ENCODE peak calls at places on chromosomes 4 and X, in four cellular contexts. A is heart left ventricle, Y is left ventricle myocardium inferior, W is heart right ventricle. E is an unnamed sample.

GRCh38 chrX:133254666-133255065 is 36.5 kb upstream of the TFDP3 start:
- DNase-seq in W (no peak), Y (no peak), A (no peak), E (no peak)

GRCh38 chrX:136162827-136163427 is 15.6 kb downstream of the FHL1 start:
- DNase-seq in Y (peak), A (peak), W (peak), E (no peak)

GRCh38 chr4:1206299-1207156 is 34.1 kb upstream of the SPON2 start:
- DNase-seq in Y (no peak), W (no peak), A (peak), E (no peak)

GRCh38 chr4:139015948-139016451 is 419 bp downstream of the NOCT start:
- DNase-seq in A (peak), Y (peak), W (peak), E (no peak)

GRCh38 chr4:88522702-88523324 is 763 bp downstream of the PYURF start:
- DNase-seq in A (peak), Y (peak), W (no peak), E (no peak)

GRCh38 chr4:145804134-145804533 is 124.2 kb downstream of the C4orf51 start:
- DNase-seq in A (no peak), Y (no peak), W (peak), E (peak)

GRCh38 chrX:44705817-44706551 is 137.8 kb upstream of the DUSP21 start:
- DNase-seq in Y (no peak), W (no peak), A (no peak), E (peak)

GRCh38 chr4:176653406-176654220 is 139.1 kb downstream of the VEGFC start:
- DNase-seq in W (no peak), Y (no peak), A (no peak), E (no peak)

GRCh38 chr4:147311956-147312355 is 168.9 kb upstream of the EDNRA start:
- DNase-seq in A (no peak), Y (no peak), W (no peak), E (no peak)

GRCh38 chr4:76950052-76950845 is 697 bp downstream of the SEPTIN11 start:
- DNase-seq in Y (peak), W (peak), A (peak), E (peak)

GRCh38 chrX:68842781-68843581 is 14.2 kb downstream of the EFNB1 start:
- DNase-seq in Y (peak), A (no peak), W (no peak), E (no peak)

GRCh38 chr4:149719806-149720205 is 95.8 kb downstream of the IQCM start:
- DNase-seq in W (no peak), Y (no peak), A (no peak), E (no peak)
- H3K4me3 ChIP-seq in W (no peak), Y (no peak), A (no peak), E (no peak)

GRCh38 chr4:168787334-168787733 is 222.7 kb downstream of the CBR4 start:
- DNase-seq in A (no peak), Y (no peak), W (no peak), E (no peak)
- H3K4me3 ChIP-seq in A (no peak), Y (no peak), W (no peak), E (no peak)

GRCh38 chr4:36260714-36261113 is 16.4 kb upstream of the ARAP2 start:
- DNase-seq in A (no peak), Y (no peak), W (no peak), E (no peak)

GRCh38 chr4:36269533-36269932 is 11.9 kb upstream of the DTHD1 start:
- DNase-seq in Y (no peak), W (no peak), A (no peak), E (no peak)

GRCh38 chr4:36269116-36269515 is 12.3 kb upstream of the DTHD1 start:
- DNase-seq in W (no peak), Y (no peak), A (no peak), E (no peak)

GRCh38 chr4:36267491-36268254 is 13.7 kb upstream of the DTHD1 start:
- DNase-seq in A (no peak), W (no peak), Y (no peak), E (no peak)

GRCh38 chr4:36264205-36264826 is 17.1 kb upstream of the DTHD1 start:
- DNase-seq in A (no peak), W (no peak), Y (no peak), E (no peak)
- H3K4me3 ChIP-seq in A (no peak), W (no peak), Y (no peak), E (no peak)

GRCh38 chrX:153494541-153495361 is at the start of gene BGN:
- DNase-seq in Y (peak), W (peak), A (peak), E (no peak)
- H3K4me3 ChIP-seq in Y (peak), W (peak), A (peak), E (no peak)

DNA sequence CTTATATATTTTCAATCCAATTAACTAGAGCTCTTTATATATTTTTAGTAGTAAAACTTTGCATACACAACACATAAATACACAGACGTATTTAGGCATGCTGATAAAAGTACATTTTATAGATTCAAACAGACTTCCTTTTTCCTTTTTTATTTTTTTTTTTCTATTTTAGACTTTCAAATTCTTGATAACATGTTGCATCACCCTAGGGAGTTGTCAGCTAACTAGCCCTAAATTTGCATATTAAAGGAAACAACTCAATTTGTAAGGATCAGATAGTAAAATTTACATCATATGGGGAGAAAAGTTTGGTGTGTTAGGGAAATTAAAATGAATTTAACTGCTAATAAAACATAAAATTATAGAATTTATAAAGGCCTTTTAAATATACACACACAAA is 47.4 kb upstream of the APOOL start:
- DNase-seq in Y (no peak), W (no peak), A (no peak), E (no peak)
- H3K4me3 ChIP-seq in Y (no peak), W (no peak), A (no peak), E (no peak)

DNA sequence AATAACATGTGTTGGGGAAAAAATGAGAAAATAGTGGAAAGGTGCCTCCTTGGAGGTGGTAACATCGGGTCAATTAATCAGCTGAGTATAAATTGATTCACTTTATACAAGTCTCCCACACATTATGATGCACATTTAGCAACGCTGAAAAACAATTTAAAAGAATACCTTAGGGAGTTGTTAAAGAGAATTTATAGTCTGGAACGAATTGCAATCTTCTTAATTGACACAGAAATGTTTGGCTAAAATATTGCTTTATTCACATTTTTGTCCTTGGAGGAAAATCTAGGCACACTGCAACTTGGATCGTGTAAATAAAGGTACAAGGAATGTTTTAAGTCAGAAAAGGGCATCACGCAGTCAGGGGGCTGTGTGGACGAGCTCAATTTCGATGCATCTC is 84.2 kb downstream of the HPRT1 start:
- DNase-seq in A (no peak), Y (no peak), W (no peak), E (no peak)
- H3K4me3 ChIP-seq in A (no peak), Y (peak), W (no peak), E (no peak)

GRCh38 chr4:39134674-39135073 is 47.7 kb upstream of the WDR19 start:
- DNase-seq in Y (no peak), A (no peak), W (no peak), E (no peak)
- H3K4me3 ChIP-seq in Y (no peak), A (no peak), W (no peak), E (no peak)

E was measured in lower leg skin.